ENCODE peak calls at places on chromosomes 4 and X, in seven cellular contexts. One of them, this sample, is unnamed.

GRCh38 chr4:91325495-91325894 is 978.3 kb upstream of the GRID2 start:
- DNase-seq in dorsolateral prefrontal cortex: no peak
- DNase-seq in endodermal cell: no peak
- DNase-seq in choroid plexus epithelial cell: peak; percentile 68
- DNase-seq in cardiac fibroblast: peak; percentile 88
- DNase-seq in HFFc6: no peak
- DNase-seq in Panc1: no peak
- DNase-seq in this sample: peak; percentile 67

GRCh38 chr4:7172946-7173345 is 19.4 kb upstream of the SORCS2 start:
- DNase-seq in dorsolateral prefrontal cortex: no peak
- DNase-seq in endodermal cell: no peak
- DNase-seq in choroid plexus epithelial cell: no peak
- DNase-seq in cardiac fibroblast: no peak
- DNase-seq in HFFc6: no peak
- DNase-seq in Panc1: no peak
- DNase-seq in this sample: no peak

GRCh38 chr4:87442889-87443288 is 20.5 kb downstream of the NUDT9 start:
- DNase-seq in dorsolateral prefrontal cortex: no peak
- DNase-seq in endodermal cell: no peak
- DNase-seq in choroid plexus epithelial cell: peak; percentile 24
- DNase-seq in cardiac fibroblast: no peak
- DNase-seq in HFFc6: no peak
- DNase-seq in Panc1: no peak
- DNase-seq in this sample: peak; percentile 23

GRCh38 chr4:87975466-87975865 is at the start of gene SPP1:
- DNase-seq in dorsolateral prefrontal cortex: peak; percentile 73
- DNase-seq in endodermal cell: peak; percentile 90
- DNase-seq in choroid plexus epithelial cell: peak; percentile 43
- DNase-seq in cardiac fibroblast: peak; percentile 6
- DNase-seq in HFFc6: peak; percentile 9
- DNase-seq in Panc1: no peak
- DNase-seq in this sample: no peak

GRCh38 chr4:145816091-145816490 is 122.5 kb downstream of the ZNF827 start:
- DNase-seq in dorsolateral prefrontal cortex: no peak
- DNase-seq in endodermal cell: no peak
- DNase-seq in choroid plexus epithelial cell: no peak
- DNase-seq in cardiac fibroblast: no peak
- DNase-seq in HFFc6: no peak
- DNase-seq in Panc1: no peak
- DNase-seq in this sample: no peak

GRCh38 chrX:47706575-47706974 is 47.6 kb upstream of the UXT start:
- DNase-seq in dorsolateral prefrontal cortex: no peak
- DNase-seq in endodermal cell: no peak
- DNase-seq in choroid plexus epithelial cell: peak; percentile 75
- DNase-seq in cardiac fibroblast: peak; percentile 52
- DNase-seq in HFFc6: peak; percentile 4
- DNase-seq in Panc1: no peak
- DNase-seq in this sample: peak; percentile 8

GRCh38 chr4:157014621-157015591 is 43.3 kb upstream of the PDGFC start:
- DNase-seq in dorsolateral prefrontal cortex: no peak
- DNase-seq in endodermal cell: peak; percentile 55
- DNase-seq in choroid plexus epithelial cell: peak; percentile 96
- DNase-seq in cardiac fibroblast: peak; percentile 90
- DNase-seq in HFFc6: peak; percentile 92
- DNase-seq in Panc1: no peak
- DNase-seq in this sample: peak; percentile 45

GRCh38 chr4:126583509-126583908 is 1049.2 kb upstream of the INTU start:
- DNase-seq in dorsolateral prefrontal cortex: no peak
- DNase-seq in endodermal cell: peak; percentile 82
- DNase-seq in choroid plexus epithelial cell: peak; percentile 41
- DNase-seq in cardiac fibroblast: peak; percentile 12
- DNase-seq in HFFc6: peak; percentile 3
- DNase-seq in Panc1: no peak
- DNase-seq in this sample: peak; percentile 43

GRCh38 chrX:13093489-13094140 is 49.2 kb upstream of the FAM9C start:
- DNase-seq in dorsolateral prefrontal cortex: no peak
- DNase-seq in endodermal cell: no peak
- DNase-seq in choroid plexus epithelial cell: no peak
- DNase-seq in cardiac fibroblast: no peak
- DNase-seq in HFFc6: no peak
- DNase-seq in Panc1: no peak
- DNase-seq in this sample: no peak

GRCh38 chr4:143183513-143184216 is 1.1 kb upstream of the USP38 start:
- DNase-seq in dorsolateral prefrontal cortex: no peak
- DNase-seq in endodermal cell: no peak
- DNase-seq in choroid plexus epithelial cell: no peak
- DNase-seq in cardiac fibroblast: no peak
- DNase-seq in HFFc6: no peak
- DNase-seq in Panc1: no peak
- DNase-seq in this sample: peak; percentile 4

GRCh38 chr4:147768113-147768512 is 36.2 kb downstream of the ARHGAP10 start:
- DNase-seq in dorsolateral prefrontal cortex: no peak
- DNase-seq in endodermal cell: no peak
- DNase-seq in choroid plexus epithelial cell: peak; percentile 94
- DNase-seq in cardiac fibroblast: peak; percentile 89
- DNase-seq in HFFc6: peak; percentile 85
- DNase-seq in Panc1: no peak
- DNase-seq in this sample: peak; percentile 84

GRCh38 chrX:51568586-51568985 is 50.1 kb downstream of the CENPVL3 start:
- DNase-seq in dorsolateral prefrontal cortex: no peak
- DNase-seq in endodermal cell: no peak
- DNase-seq in choroid plexus epithelial cell: peak; percentile 35
- DNase-seq in cardiac fibroblast: peak; percentile 4
- DNase-seq in HFFc6: peak; percentile 72
- DNase-seq in Panc1: peak; percentile 76
- DNase-seq in this sample: peak; percentile 92

GRCh38 chr4:161952382-161952781 is 211.4 kb downstream of the FSTL5 start:
- DNase-seq in dorsolateral prefrontal cortex: no peak
- DNase-seq in endodermal cell: no peak
- DNase-seq in choroid plexus epithelial cell: peak; percentile 34
- DNase-seq in cardiac fibroblast: no peak
- DNase-seq in HFFc6: no peak
- DNase-seq in Panc1: no peak
- DNase-seq in this sample: no peak

GRCh38 chrX:71184803-71185495 is 38.1 kb upstream of the GJB1 start:
- DNase-seq in dorsolateral prefrontal cortex: no peak
- DNase-seq in endodermal cell: no peak
- DNase-seq in choroid plexus epithelial cell: no peak
- DNase-seq in cardiac fibroblast: no peak
- DNase-seq in HFFc6: no peak
- DNase-seq in Panc1: no peak
- DNase-seq in this sample: peak; percentile 9

GRCh38 chr4:6920174-6920573 is 10.5 kb downstream of the TBC1D14 start:
- DNase-seq in dorsolateral prefrontal cortex: no peak
- DNase-seq in endodermal cell: no peak
- DNase-seq in choroid plexus epithelial cell: no peak
- DNase-seq in cardiac fibroblast: no peak
- DNase-seq in HFFc6: no peak
- DNase-seq in Panc1: no peak
- DNase-seq in this sample: no peak

GRCh38 chr4:83629945-83630684 is 94.2 kb downstream of the GPAT3 start:
- DNase-seq in dorsolateral prefrontal cortex: no peak
- DNase-seq in endodermal cell: no peak
- DNase-seq in choroid plexus epithelial cell: peak; percentile 57
- DNase-seq in cardiac fibroblast: peak; percentile 82
- DNase-seq in HFFc6: peak; percentile 13
- DNase-seq in Panc1: no peak
- DNase-seq in this sample: peak; percentile 83

GRCh38 chr4:185039508-185040273 is 21.4 kb downstream of the HELT start:
- DNase-seq in dorsolateral prefrontal cortex: peak; percentile 24
- DNase-seq in endodermal cell: peak; percentile 78
- DNase-seq in choroid plexus epithelial cell: peak; percentile 84
- DNase-seq in cardiac fibroblast: peak; percentile 80
- DNase-seq in HFFc6: peak; percentile 43
- DNase-seq in Panc1: peak; percentile 41
- DNase-seq in this sample: peak; percentile 55
- TF ChIP-seq CTCF in dorsolateral prefrontal cortex: peak; percentile 91
- TF ChIP-seq CTCF in endodermal cell: peak; percentile 90
- TF ChIP-seq CTCF in choroid plexus epithelial cell: peak; percentile 83
- TF ChIP-seq CTCF in cardiac fibroblast: peak; percentile 78
- TF ChIP-seq CTCF in HFFc6: peak; percentile 87
- TF ChIP-seq CTCF in Panc1: peak; percentile 79
- TF ChIP-seq CTCF in this sample: peak; percentile 75

DNA sequence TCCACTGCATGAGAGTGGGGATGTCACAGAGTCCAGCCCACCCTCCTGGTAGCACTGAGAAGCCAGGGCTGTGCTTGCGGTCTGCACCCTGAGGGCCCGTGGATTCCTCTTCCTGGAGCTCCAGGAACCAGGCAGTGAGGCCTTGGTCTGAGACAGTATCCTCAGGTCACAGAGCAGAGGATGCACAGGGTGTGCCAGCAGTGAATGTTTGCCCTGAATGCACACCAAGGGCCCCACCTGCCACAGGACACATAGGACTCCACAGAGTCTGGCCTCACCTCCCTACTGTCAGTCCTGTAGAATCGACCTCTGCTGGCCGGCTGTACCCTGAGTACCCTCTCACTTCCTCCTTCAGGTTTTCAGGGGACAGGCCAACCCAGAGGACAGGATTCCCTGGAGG is 2.7 kb downstream of the MAGEA1 start:
- DNase-seq in dorsolateral prefrontal cortex: no peak
- DNase-seq in endodermal cell: no peak
- DNase-seq in choroid plexus epithelial cell: no peak
- DNase-seq in cardiac fibroblast: no peak
- DNase-seq in HFFc6: no peak
- DNase-seq in Panc1: no peak
- DNase-seq in this sample: no peak
- TF ChIP-seq CTCF in dorsolateral prefrontal cortex: no peak
- TF ChIP-seq CTCF in endodermal cell: no peak
- TF ChIP-seq CTCF in choroid plexus epithelial cell: no peak
- TF ChIP-seq CTCF in cardiac fibroblast: no peak
- TF ChIP-seq CTCF in HFFc6: no peak
- TF ChIP-seq CTCF in Panc1: no peak
- TF ChIP-seq CTCF in this sample: no peak

GRCh38 chr4:152773322-152773721 is 6.2 kb downstream of the TIGD4 start:
- DNase-seq in dorsolateral prefrontal cortex: no peak
- DNase-seq in endodermal cell: no peak
- DNase-seq in choroid plexus epithelial cell: no peak
- DNase-seq in cardiac fibroblast: no peak
- DNase-seq in HFFc6: no peak
- DNase-seq in Panc1: no peak
- DNase-seq in this sample: no peak

GRCh38 chr4:152773953-152774352 is 5.6 kb downstream of the TIGD4 start:
- DNase-seq in dorsolateral prefrontal cortex: no peak
- DNase-seq in endodermal cell: no peak
- DNase-seq in choroid plexus epithelial cell: no peak
- DNase-seq in cardiac fibroblast: no peak
- DNase-seq in HFFc6: no peak
- DNase-seq in Panc1: no peak
- DNase-seq in this sample: no peak

GRCh38 chr4:152776352-152776751 is 3.2 kb downstream of the TIGD4 start:
- DNase-seq in dorsolateral prefrontal cortex: no peak
- DNase-seq in endodermal cell: no peak
- DNase-seq in choroid plexus epithelial cell: peak; percentile 45
- DNase-seq in cardiac fibroblast: peak; percentile 31
- DNase-seq in HFFc6: no peak
- DNase-seq in Panc1: no peak
- DNase-seq in this sample: peak; percentile 51

GRCh38 chr4:152777488-152777887 is 2.0 kb downstream of the TIGD4 start:
- DNase-seq in dorsolateral prefrontal cortex: no peak
- DNase-seq in endodermal cell: no peak
- DNase-seq in choroid plexus epithelial cell: no peak
- DNase-seq in cardiac fibroblast: no peak
- DNase-seq in HFFc6: no peak
- DNase-seq in Panc1: no peak
- DNase-seq in this sample: no peak

GRCh38 chr4:152771736-152772533 is 7.6 kb downstream of the TIGD4 start:
- DNase-seq in dorsolateral prefrontal cortex: no peak
- DNase-seq in endodermal cell: no peak
- DNase-seq in choroid plexus epithelial cell: no peak
- DNase-seq in cardiac fibroblast: no peak
- DNase-seq in HFFc6: no peak
- DNase-seq in Panc1: no peak
- DNase-seq in this sample: no peak
- TF ChIP-seq CTCF in dorsolateral prefrontal cortex: no peak
- TF ChIP-seq CTCF in endodermal cell: no peak
- TF ChIP-seq CTCF in choroid plexus epithelial cell: no peak
- TF ChIP-seq CTCF in cardiac fibroblast: no peak
- TF ChIP-seq CTCF in HFFc6: no peak
- TF ChIP-seq CTCF in Panc1: no peak
- TF ChIP-seq CTCF in this sample: no peak

GRCh38 chr4:149700272-149700671 is 115.4 kb downstream of the IQCM start:
- DNase-seq in dorsolateral prefrontal cortex: no peak
- DNase-seq in endodermal cell: no peak
- DNase-seq in choroid plexus epithelial cell: no peak
- DNase-seq in cardiac fibroblast: no peak
- DNase-seq in HFFc6: no peak
- DNase-seq in Panc1: no peak
- DNase-seq in this sample: no peak
- TF ChIP-seq CTCF in dorsolateral prefrontal cortex: no peak
- TF ChIP-seq CTCF in endodermal cell: no peak
- TF ChIP-seq CTCF in choroid plexus epithelial cell: no peak
- TF ChIP-seq CTCF in cardiac fibroblast: no peak
- TF ChIP-seq CTCF in HFFc6: no peak
- TF ChIP-seq CTCF in Panc1: no peak
- TF ChIP-seq CTCF in this sample: no peak

DNA sequence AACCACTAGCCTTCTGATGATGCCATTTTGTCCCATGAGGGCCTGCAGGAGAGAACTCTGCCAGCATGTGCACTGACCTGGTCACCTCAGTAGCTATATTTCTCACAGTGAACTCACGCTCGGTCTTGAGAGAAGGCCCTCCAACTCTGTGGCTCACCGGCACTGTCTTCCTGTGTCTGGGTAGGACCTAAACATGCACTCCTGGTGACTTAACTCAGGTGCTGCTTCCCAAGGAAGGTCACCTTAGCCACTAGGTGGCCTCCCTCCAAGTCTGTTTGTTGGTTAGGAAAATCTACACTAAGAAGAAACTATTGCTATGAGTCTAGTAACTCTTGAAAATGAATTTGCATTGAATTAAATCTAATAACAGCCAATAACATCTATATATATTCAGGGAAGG is 24.8 kb downstream of the TLR10 start:
- DNase-seq in dorsolateral prefrontal cortex: no peak
- DNase-seq in endodermal cell: peak; percentile 81
- DNase-seq in choroid plexus epithelial cell: no peak
- DNase-seq in cardiac fibroblast: no peak
- DNase-seq in HFFc6: no peak
- DNase-seq in Panc1: no peak
- DNase-seq in this sample: peak; percentile 40
- TF ChIP-seq CTCF in dorsolateral prefrontal cortex: no peak
- TF ChIP-seq CTCF in endodermal cell: peak; percentile 85
- TF ChIP-seq CTCF in choroid plexus epithelial cell: peak; percentile 45
- TF ChIP-seq CTCF in cardiac fibroblast: no peak
- TF ChIP-seq CTCF in HFFc6: peak; percentile 67
- TF ChIP-seq CTCF in Panc1: peak; percentile 56
- TF ChIP-seq CTCF in this sample: peak; percentile 58

GRCh38 chr4:77430847-77431246 is 174.8 kb upstream of the CXCL13 start:
- DNase-seq in dorsolateral prefrontal cortex: no peak
- DNase-seq in endodermal cell: peak; percentile 57
- DNase-seq in choroid plexus epithelial cell: no peak
- DNase-seq in cardiac fibroblast: no peak
- DNase-seq in HFFc6: no peak
- DNase-seq in Panc1: no peak
- DNase-seq in this sample: no peak
- TF ChIP-seq CTCF in dorsolateral prefrontal cortex: no peak
- TF ChIP-seq CTCF in endodermal cell: peak; percentile 69
- TF ChIP-seq CTCF in choroid plexus epithelial cell: no peak
- TF ChIP-seq CTCF in cardiac fibroblast: no peak
- TF ChIP-seq CTCF in HFFc6: no peak
- TF ChIP-seq CTCF in Panc1: no peak
- TF ChIP-seq CTCF in this sample: no peak

GRCh38 chrX:129115104-129115503 is 408.2 kb downstream of the SMARCA1 start:
- DNase-seq in dorsolateral prefrontal cortex: no peak
- DNase-seq in endodermal cell: peak; percentile 88
- DNase-seq in choroid plexus epithelial cell: peak; percentile 5
- DNase-seq in cardiac fibroblast: peak; percentile 0
- DNase-seq in HFFc6: no peak
- DNase-seq in Panc1: no peak
- DNase-seq in this sample: peak; percentile 28
- TF ChIP-seq CTCF in dorsolateral prefrontal cortex: no peak
- TF ChIP-seq CTCF in endodermal cell: peak; percentile 88
- TF ChIP-seq CTCF in choroid plexus epithelial cell: no peak
- TF ChIP-seq CTCF in cardiac fibroblast: no peak
- TF ChIP-seq CTCF in HFFc6: peak; percentile 18
- TF ChIP-seq CTCF in Panc1: peak; percentile 68
- TF ChIP-seq CTCF in this sample: peak; percentile 13